ENCODE peak calls at places on chromosomes 5 and 9, in eight cellular contexts. Z is GM10248, F is choroid plexus epithelial cell, H is fibroblast of lung, R is AG09319, Q is foreskin fibroblast, D is heart right ventricle, A is breast epithelium. E is an unnamed sample.

GRCh38 chr9:125888220-125888619 is 141.0 kb downstream of the PBX3 start:
- DNase-seq in Z (no peak), F (no peak), H (peak; percentile 76), R (no peak), Q (peak; percentile 80), D (no peak), A (no peak), E (no peak)

GRCh38 chr9:135662758-135663450 is at the start of gene LCN9:
- DNase-seq in Z (peak; percentile 7), F (peak; percentile 31), H (peak; percentile 4), R (no peak), Q (peak; percentile 11), D (no peak), A (peak; percentile 33), E (no peak)

GRCh38 chr5:107937198-107937597 is 266.5 kb upstream of the EFNA5 start:
- DNase-seq in Z (no peak), F (no peak), H (no peak), R (no peak), Q (no peak), D (no peak), A (no peak), E (no peak)

GRCh38 chr9:96510258-96510657 is 60.3 kb downstream of the HABP4 start:
- DNase-seq in Z (no peak), F (peak; percentile 28), H (no peak), R (no peak), Q (peak; percentile 34), D (no peak), A (no peak), E (no peak)

GRCh38 chr5:74851684-74852353 is 14.4 kb downstream of the FAM169A start:
- DNase-seq in Z (no peak), F (peak; percentile 44), H (peak; percentile 65), R (peak; percentile 22), Q (peak; percentile 61), D (no peak), A (no peak), E (no peak)

GRCh38 chr5:66796306-66797292 is 200.4 kb downstream of the MAST4 start:
- DNase-seq in Z (no peak), F (peak; percentile 10), H (peak; percentile 10), R (no peak), Q (peak; percentile 29), D (no peak), A (no peak), E (no peak)

GRCh38 chr5:79689541-79690466 is at the start of gene CMYA5:
- DNase-seq in Z (no peak), F (peak; percentile 31), H (peak; percentile 28), R (no peak), Q (peak; percentile 73), D (peak; percentile 67), A (peak; percentile 85), E (peak; percentile 19)

GRCh38 chr9:34606908-34607307 is 5.0 kb downstream of the RPP25L start:
- DNase-seq in Z (no peak), F (no peak), H (no peak), R (no peak), Q (peak; percentile 46), D (no peak), A (no peak), E (no peak)

GRCh38 chr9:70073193-70073592 is 29.5 kb downstream of the MAMDC2 start:
- DNase-seq in Z (no peak), F (peak; percentile 62), H (peak; percentile 53), R (no peak), Q (no peak), D (no peak), A (no peak), E (no peak)

GRCh38 chr9:17135578-17135904 is 701 bp downstream of the CNTLN start:
- DNase-seq in Z (no peak), F (no peak), H (no peak), R (no peak), Q (no peak), D (no peak), A (no peak), E (no peak)

GRCh38 chr9:18675973-18676372 is 202.0 kb downstream of the ADAMTSL1 start:
- DNase-seq in Z (no peak), F (no peak), H (no peak), R (no peak), Q (no peak), D (no peak), A (no peak), E (no peak)

GRCh38 chr9:91101598-91102168 is 260.0 kb downstream of the AUH start:
- DNase-seq in Z (peak; percentile 37), F (no peak), H (no peak), R (no peak), Q (peak; percentile 35), D (no peak), A (no peak), E (no peak)

GRCh38 chr5:149063017-149063687 is at the start of gene SH3TC2:
- DNase-seq in Z (no peak), F (peak; percentile 75), H (peak; percentile 57), R (no peak), Q (peak; percentile 86), D (peak; percentile 74), A (no peak), E (peak; percentile 22)

GRCh38 chr5:149645236-149645635 is 63.9 kb downstream of the ARHGEF37 start:
- DNase-seq in Z (no peak), F (no peak), H (no peak), R (no peak), Q (no peak), D (no peak), A (no peak), E (no peak)

GRCh38 chr5:40654377-40655006 is 25.2 kb upstream of the PTGER4 start:
- DNase-seq in Z (no peak), F (no peak), H (no peak), R (no peak), Q (peak; percentile 8), D (no peak), A (no peak), E (no peak)

GRCh38 chr5:180829711-180830110 is 27.1 kb upstream of the MGAT1 start:
- DNase-seq in Z (no peak), F (no peak), H (no peak), R (no peak), Q (no peak), D (no peak), A (no peak), E (no peak)

GRCh38 chr9:105233836-105234235 is 10.6 kb upstream of the SLC44A1 start:
- DNase-seq in Z (no peak), F (peak; percentile 68), H (peak; percentile 81), R (no peak), Q (peak; percentile 70), D (no peak), A (no peak), E (no peak)

GRCh38 chr9:94097788-94098413 is 13.6 kb downstream of the PTPDC1 start:
- DNase-seq in Z (no peak), F (peak; percentile 93), H (peak; percentile 97), R (peak; percentile 61), Q (peak; percentile 88), D (no peak), A (no peak), E (no peak)

GRCh38 chr5:171479776-171480125 is 60.3 kb downstream of the FGF18 start:
- DNase-seq in Z (no peak), F (no peak), H (no peak), R (no peak), Q (no peak), D (no peak), A (no peak), E (no peak)

GRCh38 chr5:107289030-107289714 is 381.6 kb downstream of the EFNA5 start:
- DNase-seq in Z (peak; percentile 55), F (no peak), H (no peak), R (no peak), Q (no peak), D (no peak), A (no peak), E (no peak)

DNA sequence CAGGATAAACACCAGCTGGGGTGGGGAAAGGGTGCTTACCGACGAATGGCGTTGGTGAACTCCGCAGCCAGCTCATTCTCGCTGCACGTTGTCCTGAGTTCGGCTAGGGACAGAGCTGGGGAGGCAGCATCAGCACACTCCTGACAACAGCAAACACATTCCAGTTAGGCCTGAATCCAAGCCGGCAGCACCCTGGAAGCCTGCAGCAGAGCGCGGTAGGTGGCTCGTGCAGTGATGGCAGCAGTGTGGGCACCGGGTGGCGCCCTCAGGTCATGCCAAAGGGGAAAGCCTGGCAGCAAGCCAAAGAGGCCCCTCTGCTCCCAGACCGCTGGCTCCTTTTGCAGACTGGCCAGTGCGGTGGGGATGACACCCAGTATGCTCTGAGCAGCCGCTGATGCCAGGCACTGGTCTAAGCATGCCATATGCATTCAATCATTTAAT is 66.9 kb downstream of the DCP2 start:
- DNase-seq in Z (no peak), F (no peak), H (peak; percentile 51), R (no peak), Q (peak; percentile 57), D (peak; percentile 76), A (no peak), E (peak; percentile 16)
- TF ChIP-seq CTCF in Z (no peak), F (no peak), H (peak; percentile 3), R (peak; percentile 16), Q (peak; percentile 5), D (peak; percentile 40), A (no peak), E (peak; percentile 37)

GRCh38 chr5:1174122-1174936 is 27.1 kb upstream of the SLC6A19 start:
- DNase-seq in Z (peak; percentile 72), F (peak; percentile 64), H (peak; percentile 62), R (peak; percentile 32), Q (peak; percentile 84), D (peak; percentile 68), A (peak; percentile 80), E (peak; percentile 39)
- TF ChIP-seq CTCF in Z (peak; percentile 57), F (peak; percentile 68), H (peak; percentile 43), R (peak; percentile 78), Q (peak; percentile 72), D (peak; percentile 81), A (peak; percentile 73), E (peak; percentile 64)

DNA sequence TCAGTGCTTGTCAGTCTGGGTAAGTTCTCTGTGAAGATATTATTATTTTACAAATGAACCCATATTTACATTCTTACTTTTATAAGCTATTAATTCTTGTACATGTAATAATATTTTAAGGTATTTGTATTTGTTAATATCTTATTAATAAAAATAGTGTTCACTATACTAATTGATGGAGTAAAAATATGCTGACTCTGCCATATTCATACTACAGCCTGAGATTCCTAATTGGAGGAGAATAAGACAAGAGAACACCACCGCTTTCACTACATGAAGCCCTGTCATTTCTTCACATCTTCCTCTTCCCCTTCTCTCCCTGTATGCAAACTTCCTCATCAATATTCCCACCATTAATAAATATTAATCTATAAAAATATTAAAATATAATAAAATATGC is 167.6 kb upstream of the TUSC1 start:
- DNase-seq in Z (no peak), F (no peak), H (no peak), R (no peak), Q (no peak), D (no peak), A (no peak), E (no peak)
- TF ChIP-seq CTCF in Z (no peak), F (no peak), H (no peak), R (no peak), Q (no peak), D (no peak), A (no peak), E (no peak)

DNA sequence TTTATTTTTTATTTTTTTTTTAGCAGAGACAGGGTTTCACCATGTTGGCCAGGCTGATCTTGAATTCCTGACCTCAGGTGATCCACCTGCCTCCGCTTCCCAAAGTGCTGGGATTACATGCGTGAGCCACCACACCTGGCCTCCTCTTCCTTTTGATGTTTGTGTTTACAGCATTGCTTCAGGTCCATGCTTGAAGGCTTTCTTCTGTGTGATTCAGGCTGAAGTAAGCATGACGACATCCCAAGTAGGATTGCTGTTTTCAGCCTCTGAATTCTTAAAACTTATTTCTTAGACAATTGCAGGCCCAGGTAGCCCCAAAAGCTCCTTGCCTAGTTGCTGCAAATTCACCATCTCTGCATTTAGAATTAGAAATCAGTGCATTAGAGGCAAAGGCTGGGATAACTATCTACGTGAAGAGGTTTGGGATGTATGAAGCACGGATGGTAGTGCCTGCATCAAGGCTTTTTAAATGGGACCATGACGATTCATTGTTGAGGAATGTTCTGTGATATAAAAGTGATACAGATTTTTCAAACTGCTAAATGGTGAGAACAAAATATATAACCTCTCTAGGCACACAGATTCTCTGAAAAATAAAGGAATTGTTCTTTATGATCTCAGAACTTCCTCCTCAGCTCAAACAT is 3.0 kb upstream of the ETF1 start:
- DNase-seq in Z (no peak), F (no peak), H (peak; percentile 36), R (no peak), Q (peak; percentile 62), D (no peak), A (no peak), E (no peak)
- TF ChIP-seq CTCF in Z (no peak), F (no peak), H (no peak), R (no peak), Q (no peak), D (no peak), A (no peak), E (no peak)

E was measured in progenitor cell of endocrine pancreas.